ENCODE peak calls at places on chromosomes 12 and 14, in nine cellular contexts. Z is CD8-positive, alpha-beta memory T cell; G is kidney epithelial cell; F is body of pancreas; K is cardiac muscle cell; O is PC-3; V is AG04450; C is fibroblast of mammary gland; B is fibroblast of lung. S is an unnamed sample.

GRCh38 chr12:3242199-3242863 is 165.2 kb downstream of the TSPAN9 start:
- DNase-seq in C (no peak), O (no peak), Z (no peak), K (no peak), B (no peak), F (no peak), G (no peak), V (no peak), S (no peak)

GRCh38 chr12:83016226-83016835 is 329.6 kb downstream of the TMTC2 start:
- DNase-seq in Z (no peak), V (peak), F (peak), O (peak), K (peak), B (peak), C (peak), G (peak), S (peak)

GRCh38 chr12:52381206-52381605 is 4.2 kb downstream of the KRT84 start:
- DNase-seq in O (no peak), G (no peak), C (no peak), K (no peak), F (no peak), B (no peak), Z (no peak), V (no peak), S (no peak)

GRCh38 chr14:58898655-58899316 is 261.0 kb downstream of the DACT1 start:
- DNase-seq in F (no peak), C (peak), V (peak), G (peak), O (peak), Z (no peak), K (peak), B (peak), S (peak)

GRCh38 chr12:570949-571794 is 92.1 kb downstream of the NINJ2 start:
- DNase-seq in Z (no peak), K (peak), C (peak), O (peak), G (no peak), B (peak), V (peak), F (peak), S (peak)

GRCh38 chr12:103645202-103645601 is 58.1 kb downstream of the STAB2 start:
- DNase-seq in G (no peak), C (peak), B (peak), F (no peak), Z (no peak), V (no peak), O (no peak), K (peak), S (peak)

GRCh38 chr12:50533203-50533584 is 28.4 kb downstream of the DIP2B start:
- DNase-seq in F (no peak), B (no peak), K (no peak), Z (no peak), G (no peak), V (no peak), C (no peak), O (peak), S (no peak)

GRCh38 chr14:35355981-35356839 is 48.3 kb downstream of the NFKBIA start:
- DNase-seq in Z (no peak), B (peak), V (no peak), O (peak), G (no peak), F (no peak), C (no peak), K (peak), S (no peak)

GRCh38 chr14:101109981-101110728 is 206.6 kb upstream of the RTL1 start:
- DNase-seq in V (no peak), F (no peak), Z (no peak), C (no peak), G (no peak), O (no peak), K (no peak), B (no peak), S (no peak)

GRCh38 chr14:76104802-76105355 is 46.8 kb upstream of the GPATCH2L start:
- DNase-seq in Z (no peak), O (no peak), B (no peak), F (no peak), V (no peak), C (no peak), G (no peak), K (no peak), S (no peak)

GRCh38 chr12:76608070-76608469 is 48.5 kb upstream of the OSBPL8 start:
- DNase-seq in O (no peak), Z (no peak), C (no peak), F (no peak), K (no peak), V (no peak), B (no peak), G (no peak), S (no peak)

GRCh38 chr14:75559451-75560187 is 18.8 kb upstream of the FLVCR2 start:
- DNase-seq in O (peak), B (peak), C (peak), V (no peak), K (peak), Z (no peak), G (peak), F (peak), S (peak)

GRCh38 chr12:106841471-106842302 is 67.2 kb downstream of the RIC8B start:
- DNase-seq in F (peak), G (no peak), K (peak), C (peak), Z (peak), V (no peak), B (peak), O (peak), S (peak)

GRCh38 chr12:122459211-122459610 is 36.7 kb upstream of the CLIP1 start:
- DNase-seq in F (no peak), G (peak), O (no peak), C (no peak), Z (no peak), B (no peak), V (no peak), K (no peak), S (no peak)

GRCh38 chr14:74018029-74018703 is 922 bp downstream of the ENTPD5 start:
- DNase-seq in K (peak), C (peak), F (no peak), Z (no peak), B (peak), O (peak), V (no peak), G (no peak), S (peak)

GRCh38 chr12:7018350-7019042 is at the start of gene LPCAT3:
- DNase-seq in C (peak), G (peak), O (peak), K (peak), F (peak), Z (peak), B (peak), V (peak), S (peak)

GRCh38 chr12:7016958-7017571 is 1.2 kb downstream of the LPCAT3 start:
- DNase-seq in G (no peak), B (no peak), F (no peak), Z (no peak), K (no peak), C (no peak), V (no peak), O (no peak), S (no peak)

GRCh38 chr12:7017870-7018349 is 366 bp downstream of the LPCAT3 start:
- DNase-seq in C (no peak), B (no peak), F (no peak), O (peak), K (no peak), Z (no peak), V (no peak), G (no peak), S (no peak)

GRCh38 chr12:7021956-7022355 is 3.7 kb upstream of the LPCAT3 start:
- DNase-seq in V (no peak), Z (no peak), C (peak), B (no peak), G (no peak), O (no peak), F (no peak), K (no peak), S (no peak)

GRCh38 chr12:7019043-7019569 is 830 bp upstream of the LPCAT3 start:
- DNase-seq in V (no peak), G (no peak), C (no peak), B (peak), Z (no peak), F (no peak), K (no peak), O (no peak), S (no peak)
- H3K4me3 ChIP-seq in V (peak), G (peak), C (peak), B (peak), Z (peak), F (no peak), K (peak), O (peak), S (peak)

GRCh38 chr14:57247283-57247682 is 21.4 kb downstream of the EXOC5 start:
- DNase-seq in F (no peak), B (peak), G (no peak), V (no peak), Z (no peak), K (no peak), O (peak), C (no peak), S (no peak)

GRCh38 chr14:57244103-57244502 is 24.6 kb downstream of the EXOC5 start:
- DNase-seq in V (no peak), K (peak), B (peak), F (no peak), G (no peak), C (peak), O (no peak), Z (no peak), S (peak)

GRCh38 chr14:57245941-57246340 is 22.8 kb downstream of the EXOC5 start:
- DNase-seq in K (peak), F (no peak), Z (no peak), C (peak), B (peak), G (no peak), V (no peak), O (no peak), S (no peak)
- H3K4me3 ChIP-seq in K (no peak), F (no peak), Z (no peak), C (no peak), B (no peak), G (no peak), V (no peak), O (no peak), S (no peak)

DNA sequence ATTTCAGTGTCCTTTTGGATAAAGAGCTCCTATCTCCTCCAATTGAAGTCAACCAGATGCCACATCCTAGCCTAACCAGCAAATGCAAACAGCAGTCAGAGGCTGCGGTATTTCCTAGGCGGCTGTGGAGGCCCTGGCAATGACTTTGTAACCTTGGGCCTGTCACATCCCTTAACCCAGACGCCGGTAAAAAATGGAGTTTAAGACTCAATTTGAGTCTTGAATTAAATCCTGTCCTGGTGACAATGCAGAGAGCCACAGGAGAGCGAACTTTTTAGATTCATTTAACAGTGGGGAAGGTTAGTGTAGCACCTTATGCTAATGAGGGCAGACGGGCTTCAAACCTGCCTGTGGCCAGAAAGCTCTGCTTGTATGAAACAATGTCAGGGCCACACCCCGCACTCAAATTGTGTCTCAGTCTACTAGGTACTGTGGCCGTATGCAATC is 1.3 kb downstream of the C12orf75 start:
- DNase-seq in Z (no peak), G (no peak), K (no peak), F (no peak), C (no peak), V (no peak), B (no peak), O (peak), S (peak)
- H3K4me3 ChIP-seq in Z (peak), G (peak), K (peak), F (no peak), C (peak), V (peak), B (peak), O (peak), S (peak)

GRCh38 chr12:66268562-66268961 is 33.7 kb upstream of the HELB start:
- DNase-seq in B (no peak), K (peak), V (no peak), F (no peak), G (no peak), O (no peak), C (no peak), Z (no peak), S (no peak)
- H3K4me3 ChIP-seq in B (no peak), K (no peak), V (no peak), F (no peak), G (no peak), O (no peak), C (no peak), Z (no peak), S (no peak)

GRCh38 chr14:44942436-44942835 is 19.3 kb downstream of the KLHL28 start:
- DNase-seq in C (no peak), F (no peak), B (no peak), Z (no peak), K (no peak), V (no peak), G (no peak), O (no peak), S (no peak)
- H3K4me3 ChIP-seq in C (no peak), F (no peak), B (no peak), Z (no peak), K (no peak), V (no peak), G (no peak), O (no peak), S (no peak)

GRCh38 chr12:42692749-42693148 is 103.2 kb upstream of the PRICKLE1 start:
- DNase-seq in V (no peak), B (no peak), O (no peak), C (no peak), F (no peak), G (no peak), K (no peak), Z (no peak), S (no peak)
- H3K4me3 ChIP-seq in V (no peak), B (no peak), O (no peak), C (no peak), F (no peak), G (no peak), K (no peak), Z (no peak), S (no peak)

S was measured in astrocyte of the spinal cord.